ENCODE peak calls at places on chromosomes 16 and 17, in nine cellular contexts. L is sigmoid colon; H is GM12878; F is CD4-positive, alpha-beta memory T cell; C is AG04450; Z is tibial nerve; O is Karpas-422; T is CD8-positive, alpha-beta memory T cell; X is A673. D is an unnamed sample.

GRCh38 chr17:79252886-79253285 is 178.3 kb downstream of the ENGASE start:
- DNase-seq in T (no peak), F (no peak), C (no peak), L (no peak), Z (no peak), H (no peak), O (no peak), X (no peak), D (no peak)

GRCh38 chr17:55348749-55349354 is 72.8 kb downstream of the MMD start:
- DNase-seq in X (peak), H (no peak), F (peak), T (peak), O (peak), Z (peak), L (peak), C (peak), D (peak)

GRCh38 chr17:41332239-41332638 is 16.7 kb upstream of the KRTAP17-1 start:
- DNase-seq in X (no peak), H (no peak), F (no peak), T (no peak), L (no peak), Z (no peak), C (no peak), O (no peak), D (no peak)

GRCh38 chr16:57623251-57624043 is 5.0 kb upstream of the ADGRG1 start:
- DNase-seq in F (no peak), X (peak), H (no peak), Z (no peak), T (no peak), O (no peak), C (no peak), L (peak), D (peak)

GRCh38 chr17:9900744-9901143 is 4.3 kb downstream of the RCVRN start:
- DNase-seq in X (no peak), H (no peak), C (no peak), F (no peak), L (no peak), Z (peak), T (no peak), O (no peak), D (no peak)

GRCh38 chr17:2177235-2177811 is 122.4 kb downstream of the HIC1 start:
- DNase-seq in L (no peak), O (no peak), H (no peak), F (no peak), X (no peak), T (no peak), Z (no peak), C (no peak), D (no peak)

GRCh38 chr16:70701036-70701435 is 15.2 kb upstream of the MTSS2 start:
- DNase-seq in L (no peak), X (no peak), C (no peak), F (no peak), T (no peak), Z (no peak), H (no peak), O (no peak), D (no peak)

GRCh38 chr16:2046889-2047329 is 725 bp downstream of the NTHL1 start:
- DNase-seq in O (no peak), T (no peak), F (no peak), H (no peak), Z (no peak), C (no peak), L (no peak), X (no peak), D (no peak)

DNA sequence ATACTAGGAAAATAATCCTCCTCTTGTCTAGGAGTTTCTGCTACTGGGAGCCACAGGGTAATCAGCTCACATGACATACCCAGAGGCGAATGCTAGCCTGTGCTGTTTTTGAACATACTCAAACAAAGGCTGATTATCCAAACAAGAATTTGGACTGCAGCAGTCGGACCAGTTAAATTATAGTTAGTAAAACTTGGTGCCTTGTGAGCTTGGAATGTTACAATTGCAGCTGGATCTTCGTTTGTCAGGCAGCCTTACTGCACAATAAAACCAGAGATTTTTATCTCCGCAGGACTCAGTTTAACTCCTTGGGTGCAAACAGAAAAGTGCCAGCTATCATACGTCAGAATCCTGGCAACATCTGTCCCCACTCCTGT is 163.8 kb upstream of the TBX2 start:
- DNase-seq in F (no peak), H (no peak), X (no peak), O (no peak), C (no peak), Z (no peak), T (no peak), L (no peak), D (no peak)
- H3K27ac ChIP-seq in F (no peak), H (no peak), X (no peak), O (no peak), C (peak), Z (no peak), T (no peak), L (no peak), D (no peak)

DNA sequence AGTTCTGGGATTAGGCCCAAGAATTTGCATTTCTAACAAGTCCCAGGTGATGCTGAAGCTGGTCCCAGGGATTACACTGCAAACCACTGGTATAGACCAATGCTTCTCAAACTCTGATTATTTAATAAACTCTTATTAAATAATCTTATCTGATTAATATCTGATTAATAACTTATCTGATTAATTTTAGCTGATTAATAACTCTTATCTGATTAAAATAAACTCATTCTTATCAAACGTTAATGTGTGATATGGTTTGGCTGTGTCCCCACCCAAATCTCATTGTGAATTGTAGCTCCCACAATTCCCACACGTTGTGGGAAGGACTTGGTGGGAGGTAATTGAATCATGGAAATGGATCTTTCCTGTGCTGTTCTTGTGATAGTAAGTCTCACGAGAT is 78.6 kb upstream of the TANC2 start:
- DNase-seq in X (no peak), F (no peak), L (no peak), O (no peak), C (no peak), T (no peak), Z (no peak), H (no peak), D (no peak)
- H3K4me3 ChIP-seq in X (no peak), F (no peak), L (no peak), O (no peak), C (no peak), T (no peak), Z (no peak), H (no peak), D (no peak)

GRCh38 chr17:82435601-82436583 is 14.7 kb downstream of the CYBC1 start:
- DNase-seq in L (no peak), F (no peak), Z (no peak), X (no peak), T (no peak), O (no peak), C (no peak), H (no peak), D (no peak)
- H3K27ac ChIP-seq in L (no peak), F (no peak), Z (no peak), X (no peak), T (no peak), O (no peak), C (no peak), H (no peak), D (peak)

DNA sequence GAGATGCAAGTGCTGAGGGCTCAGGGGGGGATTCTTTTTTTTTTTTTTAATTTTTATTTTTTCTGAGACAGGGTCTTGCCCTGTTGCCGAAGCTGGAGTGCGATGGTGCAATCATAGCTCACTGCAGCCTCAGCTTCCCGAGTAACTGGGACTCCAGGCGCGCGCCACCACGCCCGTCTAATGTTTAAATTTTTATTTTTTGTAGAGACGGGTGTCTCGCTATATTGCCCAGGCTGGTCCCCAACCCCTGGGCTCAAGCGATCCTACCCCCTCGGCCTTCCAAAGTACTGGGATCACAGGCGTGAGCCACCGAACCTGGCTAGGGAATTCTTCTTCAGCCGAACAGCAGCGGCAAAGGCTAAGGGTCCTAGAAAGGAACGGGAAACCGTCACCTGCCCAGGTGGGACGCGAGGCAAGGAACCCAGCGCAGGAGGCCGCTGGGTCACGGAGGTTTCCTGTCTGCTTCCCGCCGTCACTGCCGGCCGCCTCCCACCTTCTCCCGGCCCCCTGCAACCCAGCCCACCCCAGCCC is 13.3 kb upstream of the OR1F1 start:
- DNase-seq in C (no peak), F (no peak), T (no peak), Z (no peak), L (peak), H (no peak), O (no peak), X (no peak), D (no peak)
- H3K4me3 ChIP-seq in C (peak), F (no peak), T (no peak), Z (no peak), L (no peak), H (peak), O (no peak), X (peak), D (no peak)

GRCh38 chr17:45953561-45953960 is 45.5 kb upstream of the STH start:
- DNase-seq in C (no peak), H (no peak), X (no peak), T (no peak), F (no peak), Z (no peak), L (no peak), O (no peak), D (no peak)
- H3K27ac ChIP-seq in C (no peak), H (no peak), X (no peak), T (no peak), F (no peak), Z (no peak), L (no peak), O (no peak), D (no peak)

DNA sequence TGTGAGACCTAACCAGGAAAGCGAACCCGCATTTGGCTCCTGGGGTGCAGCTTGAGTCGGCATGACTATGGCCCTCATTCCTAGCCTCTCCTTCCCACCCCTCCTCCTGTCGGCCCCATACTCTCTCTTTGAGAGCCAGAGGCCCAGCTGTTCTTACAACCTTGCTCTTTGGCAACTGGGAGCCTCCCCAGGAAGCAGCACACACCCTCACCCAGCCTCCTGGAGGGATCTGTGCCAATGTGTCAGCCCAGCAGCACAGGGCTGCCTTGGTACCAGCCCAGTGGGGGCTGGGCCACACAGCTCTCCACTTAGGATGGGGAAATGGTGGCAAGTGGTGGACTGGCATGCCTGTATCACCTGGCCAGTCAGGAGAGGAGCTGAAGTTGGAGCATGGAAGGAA is 70.3 kb upstream of the LGALS9 start:
- DNase-seq in O (no peak), T (no peak), H (no peak), Z (no peak), X (peak), L (no peak), F (no peak), C (no peak), D (peak)
- H3K4me3 ChIP-seq in O (no peak), T (no peak), H (no peak), Z (no peak), X (peak), L (no peak), F (no peak), C (peak), D (no peak)

GRCh38 chr17:46138470-46138869 is 54.8 kb downstream of the KANSL1 start:
- DNase-seq in H (no peak), X (no peak), L (no peak), T (no peak), C (no peak), F (no peak), Z (no peak), O (no peak), D (no peak)

GRCh38 chr17:46135126-46135812 is 58.0 kb downstream of the KANSL1 start:
- DNase-seq in L (no peak), C (no peak), H (no peak), X (no peak), T (no peak), O (no peak), Z (no peak), F (no peak), D (no peak)

GRCh38 chr17:46135879-46136562 is 57.2 kb downstream of the KANSL1 start:
- DNase-seq in H (no peak), X (no peak), T (no peak), C (no peak), O (no peak), Z (no peak), F (no peak), L (no peak), D (no peak)

GRCh38 chr17:46139365-46140210 is 53.6 kb downstream of the KANSL1 start:
- DNase-seq in H (no peak), T (no peak), O (peak), L (no peak), F (no peak), X (no peak), Z (no peak), C (no peak), D (no peak)

DNA sequence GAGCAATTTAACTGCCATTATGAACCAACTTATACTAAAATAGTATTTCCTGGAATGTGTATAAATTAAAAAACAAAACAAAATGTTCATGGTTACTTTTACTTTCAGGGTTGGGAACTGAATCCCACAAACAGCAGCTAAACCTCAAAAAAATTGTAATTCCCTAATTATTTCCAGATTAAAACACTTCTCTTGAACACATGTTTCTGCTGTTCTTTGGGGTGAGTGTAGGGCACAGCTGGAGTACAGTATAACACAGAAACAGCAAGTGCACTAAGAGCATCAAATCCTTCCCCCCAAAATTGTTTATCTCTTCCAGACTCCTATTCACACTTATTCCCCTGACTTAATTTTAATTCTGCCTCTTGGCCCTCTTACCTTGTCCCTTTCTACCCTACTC is 56.4 kb downstream of the KANSL1 start:
- DNase-seq in H (no peak), F (no peak), X (no peak), C (no peak), Z (no peak), L (no peak), T (no peak), O (no peak), D (no peak)
- H3K27ac ChIP-seq in H (peak), F (no peak), X (no peak), C (no peak), Z (no peak), L (no peak), T (no peak), O (peak), D (no peak)

DNA sequence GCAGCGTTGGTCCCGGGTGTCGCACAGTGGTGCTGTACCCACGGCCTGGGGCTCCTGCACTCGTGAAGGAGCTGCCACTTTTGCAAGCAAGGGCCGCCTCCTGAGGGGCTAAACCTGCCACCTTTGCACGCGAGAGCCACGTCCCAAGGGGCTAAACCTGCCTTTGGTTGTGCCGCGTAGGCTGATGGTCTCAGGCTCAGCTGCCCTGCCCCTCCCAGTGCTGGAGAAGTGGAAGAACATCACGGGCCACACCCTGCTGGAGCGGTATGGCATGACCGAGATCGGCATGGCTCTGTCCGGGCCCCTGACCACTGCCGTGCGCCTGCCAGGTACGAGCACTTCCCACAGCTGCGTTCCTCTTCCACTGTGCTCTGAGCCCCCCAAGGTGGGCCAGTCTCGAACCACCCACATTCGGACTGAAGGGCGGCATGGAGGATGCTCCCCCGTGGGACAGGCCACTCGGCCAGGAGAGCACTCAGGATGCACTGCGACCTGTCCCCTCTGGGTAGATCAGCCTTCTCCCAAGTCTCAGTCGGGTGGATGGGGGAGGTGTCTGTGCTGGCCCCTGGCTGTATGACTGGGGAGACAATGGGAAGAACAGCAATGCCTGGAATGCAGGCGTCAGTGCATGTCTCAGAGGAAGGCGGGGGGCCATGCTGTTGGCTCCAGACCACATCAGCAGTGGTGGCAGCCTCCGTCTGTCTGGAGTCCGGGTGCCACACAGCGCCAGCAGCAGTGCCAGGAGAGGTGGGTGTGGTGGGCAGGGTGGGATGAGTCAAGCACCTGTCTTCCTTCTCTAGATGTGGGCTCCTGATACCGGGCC is 20.7 kb downstream of the ACSF3 start:
- DNase-seq in H (no peak), Z (no peak), C (no peak), L (no peak), T (no peak), X (no peak), F (no peak), O (peak), D (no peak)
- H3K4me3 ChIP-seq in H (peak), Z (peak), C (no peak), L (no peak), T (peak), X (no peak), F (peak), O (peak), D (no peak)

GRCh38 chr17:3963214-3964201 is 729 bp downstream of the ATP2A3 start:
- DNase-seq in F (peak), Z (no peak), T (peak), O (peak), C (no peak), X (no peak), H (no peak), L (no peak), D (no peak)
- H3K27ac ChIP-seq in F (peak), Z (no peak), T (peak), O (peak), C (no peak), X (no peak), H (peak), L (peak), D (no peak)